ENCODE peak calls at places on chromosome 13, in seven cellular contexts. Q is transverse colon, X is HepG2, D is heart left ventricle, W is stomach, I is tibial nerve, E is breast epithelium. R is an unnamed sample.

GRCh38 chr13:46553886-46554855 is 1.2 kb downstream of the LRCH1 start:
- DNase-seq in W (peak; percentile 71), D (peak; percentile 71), Q (peak; percentile 78), E (peak; percentile 63), I (peak; percentile 59), X (peak; percentile 86), R (peak; percentile 62)

GRCh38 chr13:110759710-110760109 is 46.2 kb downstream of the ING1 start:
- DNase-seq in Q (no peak), I (no peak), X (no peak), D (no peak), W (no peak), E (no peak), R (no peak)

GRCh38 chr13:40440990-40441820 is 225.2 kb downstream of the FOXO1 start:
- DNase-seq in X (no peak), I (peak; percentile 86), E (peak; percentile 66), W (peak; percentile 88), D (peak; percentile 80), Q (peak; percentile 71), R (peak; percentile 78)

GRCh38 chr13:70107498-70108271 is at the start of gene ATXN8OS:
- DNase-seq in E (no peak), W (no peak), D (no peak), X (no peak), I (no peak), Q (no peak), R (no peak)

GRCh38 chr13:102225892-102226291 is 176.0 kb downstream of the FGF14 start:
- DNase-seq in E (no peak), W (no peak), X (no peak), D (no peak), Q (no peak), I (no peak), R (no peak)

GRCh38 chr13:69683921-69684663 is 423.5 kb upstream of the ATXN8OS start:
- DNase-seq in Q (no peak), W (no peak), X (no peak), I (no peak), D (no peak), E (no peak), R (no peak)

GRCh38 chr13:72643339-72643989 is 84.0 kb downstream of the MZT1 start:
- DNase-seq in D (no peak), W (peak; percentile 29), E (no peak), X (peak; percentile 41), I (peak; percentile 68), Q (peak; percentile 69), R (no peak)

GRCh38 chr13:39144941-39145533 is 106.8 kb downstream of the NHLRC3 start:
- DNase-seq in D (peak; percentile 65), Q (peak; percentile 33), E (peak; percentile 43), W (peak; percentile 33), X (no peak), I (peak; percentile 81), R (peak; percentile 60)

GRCh38 chr13:52652980-52653303 is 306 bp downstream of the SUGT1 start:
- DNase-seq in I (no peak), E (no peak), X (no peak), W (no peak), Q (no peak), D (no peak), R (no peak)

GRCh38 chr13:74465279-74465678 is 331.1 kb upstream of the KLF12 start:
- DNase-seq in X (no peak), D (no peak), E (no peak), W (no peak), I (no peak), Q (no peak), R (no peak)

GRCh38 chr13:95233026-95233635 is 68.1 kb downstream of the ABCC4 start:
- DNase-seq in D (no peak), X (no peak), I (no peak), E (no peak), Q (no peak), W (no peak), R (no peak)

GRCh38 chr13:103386341-103386740 is 320.1 kb upstream of the SLC10A2 start:
- DNase-seq in W (no peak), Q (no peak), D (no peak), X (no peak), I (no peak), E (no peak), R (no peak)

GRCh38 chr13:24921003-24921402 is 157.0 kb downstream of the RNF17 start:
- DNase-seq in Q (no peak), D (no peak), W (no peak), I (no peak), X (no peak), E (no peak), R (no peak)

GRCh38 chr13:65913173-65913572 is 1317.0 kb downstream of the PCDH9 start:
- DNase-seq in X (no peak), W (no peak), Q (no peak), I (no peak), D (no peak), E (no peak), R (no peak)

DNA sequence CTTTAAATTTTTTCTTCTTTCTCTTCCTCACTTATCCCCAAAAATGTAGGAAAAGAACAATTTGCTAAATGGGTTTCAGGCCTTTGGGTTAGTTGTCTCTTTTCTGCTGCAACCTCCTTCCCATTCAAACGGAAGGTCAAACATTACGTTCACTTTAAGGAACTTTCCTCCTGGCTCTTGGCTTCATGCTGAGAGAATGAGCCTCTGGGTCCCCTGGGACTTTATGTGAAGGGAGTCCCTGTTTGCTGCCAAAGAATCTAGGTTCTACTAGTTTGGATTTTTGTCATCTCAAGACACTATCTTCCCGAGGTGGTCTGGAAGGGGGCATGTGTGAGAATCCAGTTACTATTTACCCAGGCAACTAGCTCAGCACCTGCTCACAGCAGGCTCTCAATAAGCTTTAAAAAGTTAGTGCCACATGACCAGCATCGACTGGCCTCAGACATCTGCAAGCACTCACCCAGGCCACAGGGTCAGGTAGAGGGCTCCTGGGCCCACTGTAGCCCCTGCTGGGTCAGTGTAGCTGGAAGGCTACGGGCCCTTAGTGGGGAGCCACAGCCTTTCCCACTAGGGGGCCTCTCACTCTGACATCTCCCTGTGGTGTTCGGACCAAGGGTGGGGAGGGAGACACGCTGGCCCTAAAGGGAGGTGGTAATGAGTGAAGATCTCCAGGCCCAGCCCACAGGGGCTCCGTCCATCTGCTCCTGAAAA is 40.5 kb downstream of the FAM124A start:
- DNase-seq in W (no peak), I (no peak), X (peak; percentile 13), E (no peak), D (no peak), Q (no peak), R (no peak)
- TF ChIP-seq CTCF in W (no peak), I (no peak), X (peak; percentile 54), E (no peak), D (peak; percentile 26), Q (no peak), R (no peak)

DNA sequence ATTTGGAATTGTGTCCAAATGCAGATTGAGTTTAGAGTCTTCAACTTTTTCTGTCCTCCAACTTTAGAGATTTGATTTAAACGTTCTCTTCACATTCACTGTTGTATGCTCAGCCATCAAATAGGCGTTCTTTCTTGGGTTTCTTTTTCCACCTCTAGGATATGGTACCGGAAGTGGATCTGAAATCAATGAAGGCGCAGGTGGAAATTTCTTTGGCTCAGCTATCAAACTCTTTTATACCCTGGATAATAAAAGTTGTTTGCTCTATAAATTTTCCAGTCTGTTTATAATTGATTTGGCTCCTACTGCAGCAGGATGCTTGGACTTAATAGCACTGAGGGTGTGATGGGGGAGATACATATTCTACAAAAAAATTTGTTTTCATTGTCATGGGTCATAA is 1.6 kb downstream of the COG3 start:
- DNase-seq in W (no peak), D (no peak), X (no peak), Q (no peak), I (no peak), E (no peak), R (no peak)
- TF ChIP-seq POLR2A in W (no peak), D (no peak), X (no peak), Q (peak; percentile 20), I (no peak), E (no peak), R (no peak)

GRCh38 chr13:81874253-81874652 is 1533.3 kb upstream of the SPRY2 start:
- DNase-seq in X (peak; percentile 75), W (no peak), D (no peak), Q (no peak), E (no peak), I (no peak), R (no peak)

GRCh38 chr13:81874681-81875661 is 1534.0 kb upstream of the SPRY2 start:
- DNase-seq in D (no peak), W (no peak), X (peak; percentile 10), I (no peak), Q (no peak), E (no peak), R (no peak)

DNA sequence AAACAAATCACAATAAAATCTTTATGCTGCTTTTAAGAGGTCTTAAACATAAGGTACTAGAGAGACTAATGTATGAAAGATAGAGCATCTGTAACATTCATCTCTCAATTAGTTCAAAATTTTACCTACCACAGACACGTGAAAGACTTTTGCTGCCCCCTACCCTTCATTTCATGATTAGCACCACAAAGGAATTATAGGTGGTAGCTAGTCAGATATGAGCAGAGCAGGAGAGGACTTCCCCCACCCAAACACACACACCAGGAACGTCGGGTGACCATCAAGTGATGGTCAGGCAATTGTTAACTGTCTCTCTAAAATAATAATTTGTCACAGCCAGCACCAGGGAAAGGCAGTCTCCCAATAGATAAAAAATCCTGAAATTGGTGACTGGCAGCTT is 1531.7 kb upstream of the SPRY2 start:
- DNase-seq in Q (no peak), D (no peak), I (no peak), E (no peak), W (no peak), X (peak; percentile 38), R (no peak)
- TF ChIP-seq CTCF in Q (peak; percentile 7), D (no peak), I (no peak), E (no peak), W (peak; percentile 35), X (peak; percentile 52), R (no peak)

DNA sequence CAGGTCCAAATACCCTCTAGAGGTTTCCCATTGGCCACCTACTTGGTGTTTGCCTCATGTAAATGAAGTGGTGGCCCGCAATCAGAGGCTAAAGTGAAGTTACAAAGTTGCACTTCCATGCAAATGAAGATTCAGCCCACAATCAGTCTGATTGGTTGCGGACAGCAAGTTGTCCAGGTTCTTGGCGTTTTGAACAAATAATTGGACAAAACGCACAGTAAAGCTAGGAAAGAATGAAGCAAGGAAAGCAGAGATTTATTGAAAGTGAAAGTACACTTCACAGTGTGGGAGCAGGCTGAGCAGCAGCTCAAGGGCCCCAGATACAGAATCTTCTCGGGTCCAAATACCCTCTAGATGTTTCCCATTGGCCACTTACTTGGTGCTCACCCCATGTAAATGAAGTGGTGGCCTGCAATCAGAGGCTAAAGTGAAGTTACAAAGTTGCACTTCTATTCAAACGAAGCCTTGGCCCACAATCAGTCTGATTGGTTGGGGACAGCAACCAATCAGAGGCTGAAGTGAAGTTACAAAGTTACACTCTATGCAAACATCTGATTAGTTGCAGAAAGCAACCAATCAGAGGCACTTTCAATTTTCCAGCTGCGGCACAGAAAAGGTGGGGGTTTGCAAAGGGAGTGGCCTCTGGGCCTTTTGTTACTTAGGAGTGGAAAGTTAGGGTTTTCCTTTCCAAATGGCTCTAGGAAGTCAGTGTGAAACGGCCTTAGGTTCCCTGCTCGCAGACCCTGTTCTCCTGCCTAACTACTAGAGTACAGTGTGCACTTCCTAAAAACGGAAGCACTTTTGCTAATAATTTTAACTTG is 4.7 kb upstream of the TM9SF2 start:
- DNase-seq in D (peak; percentile 77), X (peak; percentile 98), W (peak; percentile 81), E (peak; percentile 42), Q (peak; percentile 76), I (peak; percentile 70), R (peak; percentile 72)
- TF ChIP-seq POLR2A in D (peak; percentile 59), X (peak; percentile 58), W (no peak), E (no peak), Q (no peak), I (no peak), R (peak; percentile 39)